ENCODE peak calls at places on chromosome 12, in ten cellular contexts. One of them, this sample, is unnamed.

GRCh38 chr12:105960319-105961076 is 178.3 kb downstream of the NUAK1 start:
- DNase-seq in lower lobe of right lung: peak
- DNase-seq in IMR-90: no peak
- DNase-seq in thyroid gland: peak
- DNase-seq in A549: no peak
- DNase-seq in K562: no peak
- DNase-seq in fibroblast of lung: no peak
- DNase-seq in H1: no peak
- DNase-seq in colonic mucosa: no peak
- DNase-seq in right atrium auricular region: no peak
- DNase-seq in this sample: peak

GRCh38 chr12:124457287-124458219 is 109.9 kb downstream of the NCOR2 start:
- DNase-seq in H1: no peak
- DNase-seq in colonic mucosa: peak
- DNase-seq in right atrium auricular region: peak
- DNase-seq in IMR-90: peak
- DNase-seq in fibroblast of lung: peak
- DNase-seq in K562: no peak
- DNase-seq in A549: no peak
- DNase-seq in lower lobe of right lung: peak
- DNase-seq in thyroid gland: peak
- DNase-seq in this sample: peak

GRCh38 chr12:105107176-105107496 is 395 bp upstream of the WASHC4 start:
- DNase-seq in right atrium auricular region: no peak
- DNase-seq in colonic mucosa: no peak
- DNase-seq in fibroblast of lung: peak
- DNase-seq in K562: peak
- DNase-seq in H1: no peak
- DNase-seq in IMR-90: peak
- DNase-seq in A549: no peak
- DNase-seq in thyroid gland: no peak
- DNase-seq in lower lobe of right lung: no peak
- DNase-seq in this sample: no peak

GRCh38 chr12:27975222-27976136 is 2.9 kb upstream of the PTHLH start:
- DNase-seq in K562: peak
- DNase-seq in H1: no peak
- DNase-seq in right atrium auricular region: no peak
- DNase-seq in colonic mucosa: no peak
- DNase-seq in fibroblast of lung: peak
- DNase-seq in lower lobe of right lung: no peak
- DNase-seq in IMR-90: peak
- DNase-seq in A549: no peak
- DNase-seq in thyroid gland: peak
- DNase-seq in this sample: no peak

GRCh38 chr12:122979001-122979907 is 1.2 kb upstream of the ARL6IP4 start:
- DNase-seq in fibroblast of lung: no peak
- DNase-seq in thyroid gland: no peak
- DNase-seq in lower lobe of right lung: no peak
- DNase-seq in IMR-90: no peak
- DNase-seq in A549: no peak
- DNase-seq in H1: no peak
- DNase-seq in right atrium auricular region: no peak
- DNase-seq in colonic mucosa: no peak
- DNase-seq in K562: no peak
- DNase-seq in this sample: no peak

GRCh38 chr12:14950982-14951746 is 10.2 kb downstream of the ARHGDIB start:
- DNase-seq in H1: no peak
- DNase-seq in colonic mucosa: peak
- DNase-seq in A549: no peak
- DNase-seq in thyroid gland: no peak
- DNase-seq in K562: no peak
- DNase-seq in fibroblast of lung: no peak
- DNase-seq in lower lobe of right lung: no peak
- DNase-seq in IMR-90: no peak
- DNase-seq in right atrium auricular region: no peak
- DNase-seq in this sample: no peak

GRCh38 chr12:27577688-27578087 is 53.7 kb downstream of the PPFIBP1 start:
- DNase-seq in H1: no peak
- DNase-seq in A549: no peak
- DNase-seq in lower lobe of right lung: no peak
- DNase-seq in right atrium auricular region: no peak
- DNase-seq in thyroid gland: no peak
- DNase-seq in IMR-90: no peak
- DNase-seq in fibroblast of lung: no peak
- DNase-seq in K562: no peak
- DNase-seq in colonic mucosa: no peak
- DNase-seq in this sample: no peak

GRCh38 chr12:8483081-8483479 is 27.3 kb downstream of the CLEC6A start:
- DNase-seq in K562: no peak
- DNase-seq in fibroblast of lung: no peak
- DNase-seq in colonic mucosa: no peak
- DNase-seq in right atrium auricular region: no peak
- DNase-seq in lower lobe of right lung: no peak
- DNase-seq in IMR-90: no peak
- DNase-seq in A549: no peak
- DNase-seq in H1: no peak
- DNase-seq in thyroid gland: no peak
- DNase-seq in this sample: no peak

GRCh38 chr12:12896261-12896660 is 4.9 kb downstream of the GPRC5A start:
- DNase-seq in A549: no peak
- DNase-seq in fibroblast of lung: peak
- DNase-seq in K562: no peak
- DNase-seq in right atrium auricular region: no peak
- DNase-seq in lower lobe of right lung: no peak
- DNase-seq in IMR-90: peak
- DNase-seq in H1: no peak
- DNase-seq in colonic mucosa: no peak
- DNase-seq in thyroid gland: no peak
- DNase-seq in this sample: no peak

GRCh38 chr12:12899530-12900380 is 8.4 kb downstream of the GPRC5A start:
- DNase-seq in K562: no peak
- DNase-seq in H1: no peak
- DNase-seq in right atrium auricular region: peak
- DNase-seq in fibroblast of lung: peak
- DNase-seq in A549: no peak
- DNase-seq in lower lobe of right lung: no peak
- DNase-seq in IMR-90: peak
- DNase-seq in thyroid gland: peak
- DNase-seq in colonic mucosa: no peak
- DNase-seq in this sample: no peak

GRCh38 chr12:12897286-12897685 is 5.9 kb downstream of the GPRC5A start:
- DNase-seq in lower lobe of right lung: no peak
- DNase-seq in A549: no peak
- DNase-seq in thyroid gland: no peak
- DNase-seq in colonic mucosa: no peak
- DNase-seq in H1: no peak
- DNase-seq in IMR-90: no peak
- DNase-seq in right atrium auricular region: no peak
- DNase-seq in K562: no peak
- DNase-seq in fibroblast of lung: no peak
- DNase-seq in this sample: no peak

GRCh38 chr12:12898911-12899511 is 7.6 kb downstream of the GPRC5A start:
- DNase-seq in fibroblast of lung: no peak
- DNase-seq in colonic mucosa: no peak
- DNase-seq in right atrium auricular region: no peak
- DNase-seq in IMR-90: no peak
- DNase-seq in A549: no peak
- DNase-seq in H1: no peak
- DNase-seq in lower lobe of right lung: no peak
- DNase-seq in K562: no peak
- DNase-seq in thyroid gland: no peak
- DNase-seq in this sample: no peak

DNA sequence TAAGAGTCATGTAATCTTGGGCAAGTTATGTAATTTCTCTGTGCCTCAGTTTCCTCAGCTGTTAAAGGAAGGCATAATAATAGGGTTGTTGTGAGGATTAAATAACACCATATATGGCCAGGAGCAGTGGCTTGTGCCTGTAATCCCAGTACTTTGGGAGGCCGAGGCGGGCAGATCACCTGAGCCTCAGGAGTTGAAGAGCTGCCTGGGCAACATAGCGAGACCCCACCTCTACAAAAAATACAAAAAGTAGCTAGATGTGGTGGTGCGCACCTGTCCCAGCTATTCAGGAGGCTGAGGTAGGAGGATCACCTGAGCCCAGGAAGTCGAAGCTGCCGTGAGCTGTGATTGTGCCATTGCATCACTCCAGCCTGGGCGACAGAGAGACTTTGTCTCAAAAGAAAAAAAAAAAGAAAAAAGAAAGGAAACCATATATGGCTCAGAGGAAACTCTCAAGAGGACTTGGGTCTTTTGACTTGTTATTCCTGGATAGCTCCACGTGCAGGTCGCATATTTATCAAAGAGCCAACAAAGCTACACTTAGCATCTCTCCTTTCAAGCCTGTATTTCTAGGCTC is 6.9 kb downstream of the GPRC5A start:
- DNase-seq in K562: no peak
- DNase-seq in A549: no peak
- DNase-seq in thyroid gland: no peak
- DNase-seq in lower lobe of right lung: no peak
- DNase-seq in right atrium auricular region: no peak
- DNase-seq in fibroblast of lung: no peak
- DNase-seq in IMR-90: no peak
- DNase-seq in colonic mucosa: no peak
- DNase-seq in H1: no peak
- DNase-seq in this sample: no peak
- H3K27ac ChIP-seq in K562: no peak
- H3K27ac ChIP-seq in A549: peak
- H3K27ac ChIP-seq in thyroid gland: peak
- H3K27ac ChIP-seq in lower lobe of right lung: peak
- H3K27ac ChIP-seq in right atrium auricular region: no peak
- H3K27ac ChIP-seq in fibroblast of lung: no peak
- H3K27ac ChIP-seq in IMR-90: peak
- H3K27ac ChIP-seq in colonic mucosa: no peak
- H3K27ac ChIP-seq in H1: no peak
- H3K27ac ChIP-seq in this sample: peak

GRCh38 chr12:56719056-56719455 is 6.0 kb downstream of the NACA start:
- DNase-seq in fibroblast of lung: no peak
- DNase-seq in colonic mucosa: no peak
- DNase-seq in A549: no peak
- DNase-seq in right atrium auricular region: no peak
- DNase-seq in IMR-90: no peak
- DNase-seq in thyroid gland: no peak
- DNase-seq in H1: no peak
- DNase-seq in K562: no peak
- DNase-seq in lower lobe of right lung: no peak
- DNase-seq in this sample: no peak
- TF ChIP-seq CTCF in fibroblast of lung: no peak
- TF ChIP-seq CTCF in colonic mucosa: no peak
- TF ChIP-seq CTCF in A549: no peak
- TF ChIP-seq CTCF in right atrium auricular region: no peak
- TF ChIP-seq CTCF in IMR-90: no peak
- TF ChIP-seq CTCF in thyroid gland: no peak
- TF ChIP-seq CTCF in H1: no peak
- TF ChIP-seq CTCF in K562: no peak
- TF ChIP-seq CTCF in lower lobe of right lung: no peak
- TF ChIP-seq CTCF in this sample: no peak

GRCh38 chr12:50932787-50933280 is 19.5 kb upstream of the HIGD1C start:
- DNase-seq in lower lobe of right lung: no peak
- DNase-seq in K562: no peak
- DNase-seq in right atrium auricular region: no peak
- DNase-seq in fibroblast of lung: no peak
- DNase-seq in IMR-90: no peak
- DNase-seq in colonic mucosa: no peak
- DNase-seq in thyroid gland: no peak
- DNase-seq in H1: no peak
- DNase-seq in A549: no peak
- DNase-seq in this sample: no peak

GRCh38 chr12:50933459-50934124 is 18.8 kb upstream of the HIGD1C start:
- DNase-seq in thyroid gland: no peak
- DNase-seq in right atrium auricular region: no peak
- DNase-seq in fibroblast of lung: peak
- DNase-seq in H1: no peak
- DNase-seq in colonic mucosa: no peak
- DNase-seq in lower lobe of right lung: no peak
- DNase-seq in K562: peak
- DNase-seq in A549: no peak
- DNase-seq in IMR-90: no peak
- DNase-seq in this sample: no peak

GRCh38 chr12:50936821-50937220 is 15.5 kb upstream of the HIGD1C start:
- DNase-seq in IMR-90: no peak
- DNase-seq in thyroid gland: no peak
- DNase-seq in lower lobe of right lung: no peak
- DNase-seq in right atrium auricular region: no peak
- DNase-seq in K562: no peak
- DNase-seq in fibroblast of lung: no peak
- DNase-seq in colonic mucosa: no peak
- DNase-seq in A549: no peak
- DNase-seq in H1: no peak
- DNase-seq in this sample: no peak

GRCh38 chr12:50934371-50934851 is 17.9 kb upstream of the HIGD1C start:
- DNase-seq in lower lobe of right lung: no peak
- DNase-seq in colonic mucosa: no peak
- DNase-seq in K562: no peak
- DNase-seq in H1: no peak
- DNase-seq in A549: no peak
- DNase-seq in IMR-90: no peak
- DNase-seq in fibroblast of lung: peak
- DNase-seq in right atrium auricular region: no peak
- DNase-seq in thyroid gland: no peak
- DNase-seq in this sample: no peak

DNA sequence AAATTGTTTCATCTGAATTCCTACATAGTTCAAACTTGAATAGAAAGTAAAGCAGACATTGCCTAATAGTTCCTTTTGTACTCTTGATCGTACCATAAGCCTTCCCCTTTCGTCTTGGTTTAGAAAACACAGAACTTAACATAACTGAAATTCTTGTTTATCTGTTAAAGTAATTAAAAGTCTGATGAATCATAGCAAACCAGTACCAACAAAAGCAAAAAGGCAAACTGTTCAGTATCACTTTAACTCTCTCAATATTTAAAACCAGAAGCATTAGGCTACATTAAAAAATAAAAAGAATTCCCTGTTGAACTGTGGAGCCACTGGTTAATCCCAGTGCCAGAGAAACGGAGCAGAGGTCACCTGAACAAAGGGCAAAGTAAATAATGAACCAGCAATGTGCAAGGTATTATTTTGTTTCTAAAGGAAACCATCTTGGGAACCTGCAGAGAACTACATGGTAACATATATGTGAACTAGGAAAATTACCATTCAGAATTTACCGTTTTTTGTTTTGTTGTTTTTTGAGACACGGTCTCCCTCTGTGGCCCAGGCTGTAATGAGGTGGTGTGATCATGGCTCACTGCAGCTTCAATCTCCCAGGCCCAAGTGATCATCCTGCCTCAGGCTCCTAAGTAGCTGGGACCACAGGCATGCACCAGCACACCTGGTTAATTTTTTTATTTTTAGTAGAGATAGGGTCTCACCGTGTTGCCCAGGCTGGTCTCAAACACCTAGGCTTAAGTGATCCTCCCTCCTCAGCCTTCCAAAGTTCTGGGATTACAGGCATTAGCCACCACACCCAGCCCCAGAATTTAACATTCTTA is 17.1 kb upstream of the HIGD1C start:
- DNase-seq in K562: no peak
- DNase-seq in colonic mucosa: no peak
- DNase-seq in IMR-90: peak
- DNase-seq in lower lobe of right lung: no peak
- DNase-seq in A549: no peak
- DNase-seq in fibroblast of lung: peak
- DNase-seq in thyroid gland: no peak
- DNase-seq in right atrium auricular region: no peak
- DNase-seq in H1: no peak
- DNase-seq in this sample: no peak
- H3K27ac ChIP-seq in K562: no peak
- H3K27ac ChIP-seq in colonic mucosa: peak
- H3K27ac ChIP-seq in IMR-90: peak
- H3K27ac ChIP-seq in lower lobe of right lung: peak
- H3K27ac ChIP-seq in A549: no peak
- H3K27ac ChIP-seq in fibroblast of lung: no peak
- H3K27ac ChIP-seq in thyroid gland: peak
- H3K27ac ChIP-seq in right atrium auricular region: peak
- H3K27ac ChIP-seq in H1: no peak
- H3K27ac ChIP-seq in this sample: peak

DNA sequence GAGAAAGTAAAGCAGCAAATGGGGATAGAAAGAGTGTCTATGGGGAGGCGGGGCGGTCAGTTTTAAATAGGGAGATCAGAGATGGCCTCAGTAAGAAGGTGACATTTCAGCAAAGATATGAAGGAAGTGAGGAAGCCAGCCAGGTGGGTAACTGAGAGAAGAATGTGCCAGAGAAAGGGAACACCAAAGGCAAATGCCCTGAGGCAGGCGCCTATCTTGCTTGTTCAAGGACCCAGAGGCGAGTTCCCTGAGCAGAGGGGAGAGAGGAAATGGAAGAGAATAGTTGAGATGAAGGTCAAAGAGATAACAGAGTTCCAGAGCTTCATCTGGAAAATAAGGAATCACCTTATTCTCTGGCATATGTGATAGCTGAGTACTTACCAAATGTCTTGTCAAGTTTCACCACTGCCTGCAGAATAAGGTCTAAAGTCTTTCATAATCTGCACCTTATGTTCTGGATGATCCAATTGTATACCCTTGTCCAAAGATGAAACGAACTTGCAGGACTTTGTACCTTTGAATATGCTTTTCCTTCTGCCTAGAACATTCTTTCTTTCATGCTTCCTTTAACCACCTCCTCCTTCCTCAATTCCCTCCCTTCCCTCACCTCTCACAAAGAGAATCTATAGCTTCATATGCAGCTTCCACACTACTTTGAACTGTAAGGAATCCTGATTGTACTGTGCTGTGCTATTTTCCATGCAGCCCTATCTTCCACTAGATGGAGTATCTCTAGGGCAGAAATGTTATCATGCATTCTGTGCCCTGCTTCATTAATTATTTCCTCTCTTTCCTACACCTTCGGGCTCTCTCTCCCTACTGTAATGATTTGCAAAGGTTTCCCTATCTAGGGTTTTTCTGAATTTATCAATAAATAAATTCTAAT is 38.5 kb downstream of the GNPTAB start:
- DNase-seq in H1: no peak
- DNase-seq in lower lobe of right lung: no peak
- DNase-seq in IMR-90: no peak
- DNase-seq in K562: no peak
- DNase-seq in colonic mucosa: no peak
- DNase-seq in right atrium auricular region: no peak
- DNase-seq in fibroblast of lung: no peak
- DNase-seq in A549: no peak
- DNase-seq in thyroid gland: no peak
- DNase-seq in this sample: no peak
- TF ChIP-seq CTCF in H1: no peak
- TF ChIP-seq CTCF in lower lobe of right lung: peak
- TF ChIP-seq CTCF in IMR-90: peak
- TF ChIP-seq CTCF in K562: peak
- TF ChIP-seq CTCF in colonic mucosa: peak
- TF ChIP-seq CTCF in right atrium auricular region: peak
- TF ChIP-seq CTCF in fibroblast of lung: peak
- TF ChIP-seq CTCF in A549: peak
- TF ChIP-seq CTCF in thyroid gland: no peak
- TF ChIP-seq CTCF in this sample: no peak

This sample was measured in coronary artery.